ENCODE peak calls at places on chromosome 19, in seven cellular contexts. K, P, R, X, T, L and D are unnamed samples.

GRCh38 chr19:575527-576506 is 3.4 kb downstream of the BSG start:
- DNase-seq in T (no peak), L (no peak), P (peak), X (peak), R (no peak), K (no peak), D (peak)

GRCh38 chr19:57056972-57057371 is 62.8 kb upstream of the USP29 start:
- DNase-seq in K (no peak), R (no peak), L (no peak), P (no peak), X (no peak), T (no peak), D (no peak)

GRCh38 chr19:48329167-48329891 is 4.0 kb downstream of the EMP3 start:
- DNase-seq in T (peak), L (no peak), P (no peak), X (peak), R (no peak), K (no peak), D (peak)

GRCh38 chr19:40358773-40359172 is 10.3 kb downstream of the PLD3 start:
- DNase-seq in R (no peak), P (no peak), T (no peak), X (no peak), L (no peak), K (no peak), D (no peak)

GRCh38 chr19:39172700-39173501 is 23.9 kb upstream of the NCCRP1 start:
- DNase-seq in T (no peak), L (no peak), P (no peak), R (no peak), X (no peak), K (no peak), D (no peak)

GRCh38 chr19:53808710-53809125 is 15.4 kb downstream of the NLRP12 start:
- DNase-seq in P (no peak), X (peak), R (no peak), K (no peak), L (no peak), T (no peak), D (no peak)

GRCh38 chr19:3609779-3610719 is 3.4 kb upstream of the TBXA2R start:
- DNase-seq in L (no peak), X (no peak), P (no peak), R (no peak), T (no peak), K (no peak), D (no peak)

GRCh38 chr19:16657384-16657783 is 2.6 kb downstream of the SMIM7 start:
- DNase-seq in R (no peak), L (no peak), T (no peak), X (no peak), K (no peak), P (no peak), D (no peak)

GRCh38 chr19:5339950-5340636 is 519 bp downstream of the PTPRS start:
- DNase-seq in P (no peak), T (no peak), K (peak), X (no peak), L (no peak), R (no peak), D (no peak)

GRCh38 chr19:51921949-51922348 is 5.3 kb upstream of the ZNF613 start:
- DNase-seq in X (no peak), T (no peak), K (no peak), P (no peak), R (no peak), L (no peak), D (no peak)

GRCh38 chr19:48844472-48844871 is 8.2 kb upstream of the HSD17B14 start:
- DNase-seq in L (no peak), X (peak), T (no peak), P (no peak), K (no peak), R (no peak), D (no peak)

GRCh38 chr19:19615086-19615485 is 3.4 kb downstream of the PBX4 start:
- DNase-seq in P (no peak), K (no peak), X (peak), R (no peak), T (no peak), L (no peak), D (no peak)

GRCh38 chr19:51740356-51740755 is 11.3 kb downstream of the FPR1 start:
- DNase-seq in L (no peak), R (no peak), X (no peak), P (no peak), T (no peak), K (no peak), D (no peak)

GRCh38 chr19:55443045-55443823 is at the start of gene SHISA7:
- DNase-seq in X (no peak), R (no peak), L (no peak), P (peak), K (peak), T (no peak), D (peak)

GRCh38 chr19:32200312-32201038 is 144.9 kb upstream of the ZNF507 start:
- DNase-seq in K (peak), P (no peak), R (no peak), X (no peak), T (no peak), L (no peak), D (no peak)

GRCh38 chr19:7879102-7879770 is 5.0 kb upstream of the PRR36 start:
- DNase-seq in L (no peak), X (no peak), R (no peak), T (no peak), K (no peak), P (no peak), D (no peak)

GRCh38 chr19:37997911-37998344 is 90.9 kb downstream of the SIPA1L3 start:
- DNase-seq in X (peak), R (no peak), T (no peak), P (no peak), K (no peak), L (no peak), D (no peak)